ENCODE peak calls at places on chromosomes 16 and 17, in ten cellular contexts. P, T, I, B, A, O, W, Y, V and C are unnamed samples. For H3K27me3, the result is how much of the 10 kb centered on the place peaks cover.

GRCh38 chr17:27296427-27296979 is 2.6 kb downstream of the WSB1 start:
- DNase-seq in T (no peak), O (no peak), P (peak), B (no peak), I (no peak), V (no peak), A (no peak), W (no peak), Y (no peak), C (no peak)

GRCh38 chr17:79919164-79919585 is 79.9 kb upstream of the CBX4 start:
- DNase-seq in V (no peak), P (no peak), I (no peak), O (peak), A (peak), Y (peak), B (no peak), T (peak), W (peak), C (peak)

GRCh38 chr16:2484898-2485508 is 10.1 kb downstream of the TBC1D24 start:
- DNase-seq in B (no peak), P (no peak), I (no peak), O (no peak), Y (no peak), V (no peak), W (no peak), T (no peak), A (no peak), C (no peak)

GRCh38 chr17:80181431-80181830 is 11.6 kb downstream of the CARD14 start:
- DNase-seq in B (no peak), V (no peak), A (no peak), Y (no peak), O (no peak), T (no peak), W (no peak), I (no peak), P (no peak), C (no peak)

GRCh38 chr17:59503489-59503888 is 61.9 kb upstream of the DHX40 start:
- DNase-seq in W (no peak), B (no peak), I (no peak), A (no peak), Y (no peak), V (no peak), O (no peak), P (no peak), T (no peak), C (no peak)

GRCh38 chr17:70313450-70313849 is 144.1 kb downstream of the KCNJ2 start:
- DNase-seq in V (no peak), I (no peak), Y (no peak), P (peak), A (no peak), T (no peak), W (no peak), O (no peak), B (no peak), C (no peak)

GRCh38 chr17:76075364-76076099 is 951 bp downstream of the GALR2 start:
- DNase-seq in O (no peak), V (no peak), B (no peak), A (no peak), Y (no peak), W (peak), P (no peak), I (no peak), T (no peak), C (no peak)

GRCh38 chr17:73396429-73397277 is 84.9 kb upstream of the CDC42EP4 start:
- DNase-seq in P (no peak), O (no peak), I (no peak), V (no peak), A (no peak), B (no peak), Y (no peak), W (no peak), T (no peak), C (no peak)

GRCh38 chr17:70872194-70872593 is 702.9 kb downstream of the KCNJ2 start:
- DNase-seq in P (no peak), T (no peak), I (no peak), V (no peak), W (no peak), A (no peak), B (no peak), Y (no peak), O (no peak), C (no peak)

GRCh38 chr16:48409839-48410610 is 24.8 kb upstream of the SIAH1 start:
- DNase-seq in I (no peak), O (no peak), B (no peak), A (no peak), P (peak), W (no peak), V (no peak), Y (peak), T (no peak), C (no peak)

GRCh38 chr17:15490634-15491261 is 23.3 kb upstream of the CDRT4 start:
- DNase-seq in V (no peak), T (peak), O (peak), W (no peak), Y (no peak), A (peak), I (peak), P (peak), B (peak), C (no peak)

GRCh38 chr17:27494192-27495091 is 38.2 kb downstream of the KSR1 start:
- DNase-seq in V (no peak), P (peak), W (no peak), B (no peak), Y (peak), A (peak), O (peak), T (peak), I (peak), C (no peak)

GRCh38 chr17:65394811-65395472 is 166.5 kb downstream of the AXIN2 start:
- DNase-seq in T (no peak), I (no peak), P (no peak), O (no peak), W (no peak), Y (no peak), A (no peak), B (no peak), V (no peak), C (no peak)

GRCh38 chr17:13544292-13544691 is 57.4 kb downstream of the HS3ST3A1 start:
- DNase-seq in O (no peak), B (peak), I (no peak), W (no peak), P (peak), V (no peak), A (no peak), T (no peak), Y (no peak), C (peak)

GRCh38 chr16:74019608-74020007 is 277.0 kb upstream of the PSMD7 start:
- DNase-seq in B (no peak), Y (no peak), O (no peak), I (no peak), A (no peak), W (no peak), T (no peak), P (no peak), V (no peak), C (no peak)

GRCh38 chr17:76082326-76083251 is 3.6 kb downstream of the ZACN start:
- DNase-seq in I (no peak), O (no peak), W (peak), P (no peak), Y (no peak), T (no peak), B (no peak), A (no peak), V (no peak), C (no peak)

GRCh38 chr16:86946396-86946795 is 368.0 kb downstream of the FOXL1 start:
- DNase-seq in W (no peak), T (peak), P (peak), V (no peak), O (no peak), B (no peak), A (no peak), Y (no peak), I (no peak), C (no peak)

GRCh38 chr17:30854146-30854545 is 22.4 kb downstream of the ATAD5 start:
- DNase-seq in I (no peak), T (no peak), P (no peak), B (no peak), V (no peak), W (no peak), Y (no peak), O (no peak), A (no peak), C (no peak)

GRCh38 chr16:3444032-3444388 is 530 bp downstream of the NAA60 start:
- DNase-seq in V (no peak), O (no peak), P (peak), I (no peak), W (peak), T (no peak), B (no peak), A (no peak), Y (peak), C (no peak)

GRCh38 chr17:77690271-77691161 is 268.0 kb upstream of the TNRC6C start:
- DNase-seq in A (no peak), V (no peak), B (no peak), O (no peak), I (no peak), Y (no peak), T (peak), W (peak), P (no peak), C (no peak)

GRCh38 chr17:9072626-9073339 is 51.5 kb downstream of the NTN1 start:
- DNase-seq in Y (peak), T (peak), B (no peak), O (peak), W (no peak), A (peak), V (no peak), P (peak), I (no peak), C (no peak)

DNA sequence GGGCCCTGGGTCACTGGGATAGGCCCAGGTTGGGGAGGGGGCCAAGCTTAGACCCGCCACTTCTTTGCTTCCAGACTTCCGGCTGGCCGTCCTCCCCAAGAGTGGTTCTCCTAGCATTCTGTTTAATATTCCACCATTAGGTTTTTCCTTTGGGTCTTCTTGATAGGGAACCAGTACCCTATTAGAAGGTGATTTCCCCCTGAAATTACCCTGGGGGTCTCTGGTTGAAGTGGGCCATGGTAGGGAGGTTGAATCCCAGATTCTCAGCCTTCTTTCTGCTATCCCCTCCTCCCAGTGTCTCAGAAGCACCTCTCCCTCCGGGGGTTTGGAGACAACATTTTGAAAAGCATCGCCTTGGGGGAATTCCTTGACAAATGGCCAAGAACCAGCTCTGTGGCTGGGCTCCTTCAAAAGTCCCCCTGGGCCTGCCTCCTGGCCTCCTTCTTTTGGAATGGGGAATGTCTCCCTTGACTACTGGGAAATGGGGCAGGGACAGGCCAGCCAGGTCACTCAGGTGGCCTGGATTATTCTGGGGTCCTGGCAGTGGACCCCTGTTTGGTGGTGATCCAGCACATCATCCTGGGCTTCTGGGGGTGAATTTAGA is 5.7 kb downstream of the LASP1 start:
- DNase-seq in V (no peak), W (no peak), Y (no peak), T (no peak), P (peak), B (no peak), O (no peak), A (no peak), I (no peak), C (no peak)
- H3K4me3 ChIP-seq in V (no peak), W (no peak), Y (no peak), T (no peak), P (no peak), B (no peak), O (no peak), A (no peak), I (no peak), C (no peak)

DNA sequence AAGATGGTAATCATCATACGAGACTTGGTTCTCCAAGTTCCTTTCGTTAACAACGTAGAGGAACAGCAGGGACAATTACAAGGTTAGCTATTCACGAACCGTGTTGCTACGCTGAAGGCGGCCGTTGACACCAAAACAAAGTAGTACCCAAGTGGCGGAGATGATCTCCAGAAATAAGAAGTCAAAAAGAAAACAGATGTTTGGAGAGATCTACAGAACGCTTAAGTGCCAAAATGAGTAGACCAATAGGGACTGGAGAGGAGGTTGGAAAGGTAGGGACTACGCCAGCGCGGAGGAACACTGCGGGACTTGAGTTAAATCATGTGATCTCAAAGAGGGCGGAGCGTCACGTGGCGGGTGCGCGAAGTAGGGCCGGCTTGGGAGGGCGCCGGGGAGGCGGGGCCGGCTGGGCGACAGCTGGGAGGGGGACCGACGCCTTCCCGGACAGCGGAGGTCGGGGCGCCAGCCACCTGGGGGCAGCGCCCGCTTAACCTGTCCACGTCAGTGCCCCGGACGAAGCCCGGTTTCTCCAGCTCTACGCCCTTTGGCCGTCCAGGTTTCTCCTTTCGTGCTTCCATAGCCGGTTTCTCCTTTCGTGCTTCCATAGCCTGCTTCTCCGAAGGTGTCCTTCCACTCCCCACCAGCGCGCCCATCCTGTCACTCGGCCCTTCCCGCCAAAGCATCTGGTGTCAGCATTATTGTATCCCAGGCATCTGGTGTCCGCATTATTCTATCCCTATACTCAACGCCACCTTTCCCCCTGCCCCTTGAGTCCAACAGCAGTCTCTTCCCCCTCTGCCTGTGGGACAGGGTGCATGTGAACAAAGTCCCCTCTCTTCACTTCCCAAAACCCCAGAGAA is 698 bp upstream of the GABARAP start:
- DNase-seq in B (no peak), Y (peak), I (peak), A (peak), O (peak), W (peak), P (peak), T (peak), V (peak), C (no peak)
- TF ChIP-seq CTCF in B (no peak), Y (no peak), I (no peak), A (no peak), O (peak), W (no peak), P (no peak), T (peak), V (no peak), C (no peak)

GRCh38 chr17:81803728-81804558 is at the start of gene GCGR:
- DNase-seq in Y (no peak), B (no peak), A (no peak), T (no peak), P (no peak), I (no peak), O (no peak), W (peak), V (no peak), C (no peak)

GRCh38 chr17:81804559-81805399 is 829 bp downstream of the GCGR start:
- DNase-seq in P (no peak), T (no peak), B (no peak), O (no peak), W (no peak), I (no peak), A (no peak), V (no peak), Y (no peak), C (no peak)

GRCh38 chr17:81806461-81807209 is 2.7 kb downstream of the GCGR start:
- DNase-seq in V (no peak), W (peak), O (no peak), T (no peak), I (no peak), Y (no peak), P (no peak), B (no peak), A (no peak), C (no peak)

GRCh38 chr17:81807210-81807719 is 3.3 kb downstream of the GCGR start:
- DNase-seq in T (no peak), V (no peak), A (no peak), P (no peak), Y (no peak), O (no peak), W (no peak), B (no peak), I (no peak), C (no peak)

DNA sequence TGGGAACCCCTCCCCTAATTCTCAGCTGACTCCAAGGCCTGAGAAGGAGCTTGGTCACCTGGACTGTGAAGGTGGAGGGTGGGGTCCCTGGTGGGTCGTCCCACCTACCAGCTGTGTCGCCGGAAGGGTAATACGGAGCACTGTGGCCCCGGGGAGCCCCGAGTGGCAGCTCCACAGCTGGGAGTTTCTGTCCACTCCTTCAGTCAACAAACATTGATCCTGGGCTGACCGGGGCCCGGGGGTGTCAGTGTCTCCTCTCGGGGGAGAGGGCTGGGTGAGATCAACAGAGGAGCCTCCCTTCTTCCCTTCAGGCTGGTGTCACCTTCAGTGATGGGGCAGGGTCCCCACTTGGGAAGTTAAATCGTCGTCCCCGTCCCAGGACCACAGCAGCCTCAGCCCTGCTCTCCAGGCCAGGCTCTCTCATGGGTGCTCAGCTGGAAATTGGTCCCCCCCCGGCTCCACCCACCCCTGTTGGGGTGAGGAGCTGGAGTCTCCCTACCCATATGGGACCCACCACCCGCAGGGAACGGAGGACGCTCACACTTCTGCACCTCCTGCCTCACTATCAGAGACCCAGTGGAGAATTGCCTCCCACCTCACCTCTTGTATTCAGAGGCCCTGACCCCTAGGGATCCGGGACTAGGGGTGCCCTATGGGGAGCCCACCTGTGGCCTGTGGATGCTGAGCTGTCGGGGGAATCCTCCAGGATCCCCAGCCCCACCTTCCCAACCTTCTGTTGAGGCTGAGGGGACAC is 1.9 kb downstream of the GCGR start:
- DNase-seq in W (no peak), P (no peak), I (no peak), B (no peak), V (no peak), Y (no peak), O (no peak), T (no peak), A (no peak), C (no peak)
- H3K27me3 ChIP-seq in W (half or more), P (half or more), I (half or more), B (under half), V (under half), Y (under half), O (half or more), T (under half), A (half or more), C (half or more)

GRCh38 chr17:36592711-36593321 is 1.1 kb downstream of the DHRS11 start:
- DNase-seq in O (no peak), A (no peak), I (peak), T (no peak), B (no peak), Y (no peak), P (no peak), V (no peak), W (no peak), C (no peak)
- H3K4me3 ChIP-seq in O (peak), A (no peak), I (peak), T (peak), B (peak), Y (peak), P (peak), V (peak), W (peak), C (peak)

GRCh38 chr17:29569245-29569950 is 897 bp downstream of the TP53I13 start:
- DNase-seq in I (peak), P (no peak), O (no peak), W (peak), T (peak), A (peak), V (no peak), Y (no peak), B (no peak), C (no peak)
- TF ChIP-seq CTCF in I (no peak), P (no peak), O (no peak), W (no peak), T (no peak), A (no peak), V (no peak), Y (no peak), B (no peak), C (no peak)

DNA sequence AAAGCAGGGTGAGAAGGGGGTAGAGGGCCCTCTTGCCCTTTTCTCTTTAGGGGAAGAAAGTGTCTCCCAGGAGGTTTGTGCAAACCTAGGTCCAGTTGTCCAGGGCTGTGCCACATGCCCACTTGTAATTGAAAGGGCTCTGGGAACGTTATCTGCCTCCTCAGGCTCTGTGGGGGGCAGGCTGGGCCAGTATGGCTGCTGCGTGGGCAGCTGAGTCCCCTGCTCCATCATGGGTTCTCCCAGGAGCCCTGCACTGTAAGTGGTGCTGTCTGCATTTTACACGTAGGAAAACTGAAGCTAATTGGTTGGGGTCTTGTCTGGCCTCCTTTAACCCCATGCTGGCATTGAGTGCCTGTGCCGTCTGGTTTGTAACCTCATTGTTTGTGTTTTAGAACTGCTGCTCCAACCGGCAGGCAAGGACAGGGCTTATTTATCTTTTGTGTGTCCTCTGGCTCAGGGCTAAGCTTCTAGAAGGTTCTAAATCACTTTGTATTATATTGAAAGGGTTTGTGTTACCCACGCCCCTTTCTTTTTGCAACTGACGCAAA is 117.7 kb upstream of the CIBAR2 start:
- DNase-seq in Y (no peak), B (no peak), V (no peak), A (no peak), I (no peak), O (no peak), P (no peak), W (peak), T (no peak), C (no peak)
- H3K27me3 ChIP-seq in Y (under half), B (under half), V (under half), A (under half), I (under half), O (under half), P (under half), W (under half), T (under half), C (under half)

GRCh38 chr16:19168173-19169080 is at the start of gene SYT17:
- DNase-seq in A (no peak), B (no peak), W (peak), V (no peak), Y (peak), P (no peak), I (no peak), O (no peak), T (peak), C (no peak)
- H3K4me3 ChIP-seq in A (peak), B (no peak), W (peak), V (peak), Y (peak), P (peak), I (peak), O (peak), T (peak), C (peak)